ENCODE peak calls at places on chromosomes 12 and 14, in ten cellular contexts. D is RPMI7951; C is ELF-1; W is stimulated activated CD4-positive, alpha-beta T cell treated with anti-CD3 and anti-CD28 coated beads, Interleukin-1b, Interleukin-23, amount 100 ng/mL, for 24 hours; G is left colon; I is NK-92 treated with Interleukin-12 subunit alpha and Interleukin-12 subunit beta, amount 100 ng/mL, for 24 hours; E is NCI-H1092 treated with DMSO at 0.1 percent for 48 hours; Y is KBM-7; F is activated CD8-positive, alpha-beta T cell treated with anti-CD3 and anti-CD28 coated beads, Interleukin-2, amount 10 ng/mL, durations not matched to agents 7 days and 5 days; U is glutamatergic neuron. Z is an unnamed sample.

GRCh38 chr12:75666126-75666979 is 154.9 kb upstream of the KRR1 start:
- DNase-seq in U (no peak), G (no peak), W (no peak), D (peak), Y (no peak), C (no peak), E (no peak), I (no peak), F (no peak), Z (no peak)

GRCh38 chr14:87386453-87386980 is 606.5 kb downstream of the GALC start:
- DNase-seq in E (no peak), C (no peak), G (no peak), Y (peak), W (no peak), I (no peak), D (no peak), F (no peak), U (no peak), Z (no peak)

GRCh38 chr12:103647267-103647666 is 60.2 kb downstream of the STAB2 start:
- DNase-seq in Y (no peak), I (no peak), E (no peak), F (no peak), C (no peak), U (no peak), D (peak), W (no peak), G (no peak), Z (no peak)

GRCh38 chr12:53287741-53288216 is 7.6 kb upstream of the PFDN5 start:
- DNase-seq in W (peak), G (peak), I (no peak), C (peak), D (peak), F (peak), U (peak), Y (peak), E (peak), Z (no peak)

GRCh38 chr12:123951467-123951866 is 21.2 kb downstream of the CCDC92 start:
- DNase-seq in Y (no peak), G (no peak), F (no peak), W (no peak), C (no peak), I (no peak), E (no peak), D (no peak), U (no peak), Z (no peak)

GRCh38 chr14:57420986-57421385 is 30.6 kb downstream of the NAA30 start:
- DNase-seq in Y (no peak), E (no peak), F (no peak), D (no peak), U (no peak), G (no peak), I (no peak), W (no peak), C (no peak), Z (no peak)

GRCh38 chr14:42550282-42550681 is 943.6 kb downstream of the LRFN5 start:
- DNase-seq in F (no peak), C (no peak), U (no peak), D (no peak), E (no peak), Y (no peak), I (no peak), W (no peak), G (no peak), Z (no peak)

GRCh38 chr12:47094804-47095203 is 15.0 kb upstream of the AMIGO2 start:
- DNase-seq in Y (peak), D (peak), U (no peak), C (no peak), F (no peak), G (no peak), E (no peak), I (no peak), W (no peak), Z (no peak)

GRCh38 chr14:95958105-95958504 is 81.1 kb upstream of the C14orf132 start:
- DNase-seq in I (no peak), E (no peak), Y (no peak), W (no peak), U (no peak), D (no peak), G (no peak), F (no peak), C (peak), Z (no peak)

GRCh38 chr14:36661506-36662257 is at the start of gene PAX9:
- DNase-seq in D (peak), G (peak), I (peak), E (peak), W (no peak), U (peak), C (peak), F (peak), Y (peak), Z (no peak)

GRCh38 chr12:131459666-131460365 is 251.1 kb upstream of the SFSWAP start:
- DNase-seq in G (no peak), I (no peak), E (no peak), Y (no peak), C (no peak), D (no peak), U (no peak), F (no peak), W (no peak), Z (no peak)

GRCh38 chr12:124992874-124993567 is 424 bp upstream of the BRI3BP start:
- DNase-seq in F (peak), I (peak), E (peak), W (peak), U (peak), D (peak), C (peak), Y (peak), G (peak), Z (peak)

Z was measured in GF-D8.